ENCODE peak calls at places on chromosome 19, in five cellular contexts. K is neural progenitor cell; H is activated CD4-positive, alpha-beta T cell treated with anti-CD3 and anti-CD28 coated beads for 1 hour; J is CD4-positive, alpha-beta memory T cell; I is activated gamma-delta T cell treated with Interleukin-2 at 50 U/mL for 16 hours. R is an unnamed sample.

GRCh38 chr19:33676999-33677665 is 55.4 kb downstream of the CHST8 start:
- DNase-seq in K (no peak), H (no peak), J (no peak), I (no peak), R (no peak)

GRCh38 chr19:29216021-29216420 is 3.1 kb upstream of the UQCRFS1 start:
- DNase-seq in K (no peak), H (no peak), J (no peak), I (no peak), R (no peak)

GRCh38 chr19:6948884-6949283 is 61.5 kb downstream of the ADGRE1 start:
- DNase-seq in K (no peak), H (no peak), J (no peak), I (no peak), R (no peak)

GRCh38 chr19:55392820-55393219 is 7.1 kb downstream of the RPL28 start:
- DNase-seq in K (peak), H (no peak), J (no peak), I (no peak), R (no peak)

GRCh38 chr19:46861691-46862503 is 1.1 kb downstream of the ARHGAP35 start:
- DNase-seq in K (peak), H (no peak), J (peak), I (no peak), R (peak)

GRCh38 chr19:33447336-33448158 is 74.0 kb downstream of the CEBPG start:
- DNase-seq in K (no peak), H (no peak), J (no peak), I (no peak), R (no peak)

GRCh38 chr19:44675516-44675915 is 4.2 kb downstream of the CEACAM19 start:
- DNase-seq in K (no peak), H (no peak), J (no peak), I (no peak), R (no peak)

GRCh38 chr19:33734913-33735312 is 61.8 kb upstream of the KCTD15 start:
- DNase-seq in K (no peak), H (no peak), J (no peak), I (no peak), R (no peak)

GRCh38 chr19:1270168-1270853 is 1.2 kb downstream of the CIRBP start:
- DNase-seq in K (no peak), H (no peak), J (no peak), I (no peak), R (no peak)

GRCh38 chr19:30686911-30687566 is 314.9 kb downstream of the ZNF536 start:
- DNase-seq in K (no peak), H (no peak), J (no peak), I (no peak), R (no peak)

GRCh38 chr19:12802267-12803106 is 618 bp downstream of the THSD8 start:
- DNase-seq in K (no peak), H (no peak), J (no peak), I (no peak), R (no peak)

GRCh38 chr19:3314962-3315675 is 51.3 kb upstream of the NFIC start:
- DNase-seq in K (no peak), H (no peak), J (no peak), I (no peak), R (no peak)

GRCh38 chr19:39212377-39212742 is 8.3 kb upstream of the SYCN start:
- DNase-seq in K (peak), H (peak), J (peak), I (peak), R (no peak)

GRCh38 chr19:35267818-35268545 is 780 bp upstream of the USF2 start:
- DNase-seq in K (peak), H (peak), J (peak), I (peak), R (peak)

GRCh38 chr19:16040642-16041041 is 35.7 kb upstream of the TPM4 start:
- DNase-seq in K (no peak), H (no peak), J (no peak), I (no peak), R (no peak)

GRCh38 chr19:23440207-23440606 is 44.9 kb upstream of the ZNF91 start:
- DNase-seq in K (no peak), H (no peak), J (no peak), I (no peak), R (no peak)

GRCh38 chr19:41957838-41958366 is 1.2 kb downstream of the RABAC1 start:
- DNase-seq in K (peak), H (no peak), J (peak), I (peak), R (peak)

GRCh38 chr19:45168767-45169351 is 8.1 kb upstream of the NKPD1 start:
- DNase-seq in K (no peak), H (no peak), J (no peak), I (no peak), R (no peak)

GRCh38 chr19:46863818-46864629 is 3.2 kb downstream of the ARHGAP35 start:
- DNase-seq in K (peak), H (no peak), J (no peak), I (no peak), R (peak)

GRCh38 chr19:16190198-16190597 is 5.0 kb downstream of the FAM32A start:
- DNase-seq in K (no peak), H (no peak), J (no peak), I (no peak), R (no peak)

GRCh38 chr19:49616532-49616931 is 23.4 kb downstream of the RRAS start:
- DNase-seq in K (no peak), H (no peak), J (no peak), I (no peak), R (no peak)

GRCh38 chr19:48354332-48354992 is 9.3 kb downstream of the TMEM143 start:
- DNase-seq in K (no peak), H (no peak), J (no peak), I (no peak), R (no peak)